ENCODE peak calls at places on chromosomes 7 and 10, in seven cellular contexts. T is mammary epithelial cell, A is foreskin keratinocyte, S is breast epithelium, M is progenitor cell of endocrine pancreas, Y is Calu3, R is spleen. F is an unnamed sample.

GRCh38 chr7:155769701-155770100 is 42.6 kb downstream of the SHH start:
- DNase-seq in A (no peak), M (no peak), S (no peak), R (no peak), T (no peak), Y (no peak), F (no peak)

GRCh38 chr7:137664846-137665245 is 181.9 kb downstream of the DGKI start:
- DNase-seq in R (no peak), A (no peak), S (no peak), Y (no peak), T (no peak), M (no peak), F (no peak)

GRCh38 chr7:114973147-114973546 is 51.3 kb downstream of the MDFIC start:
- DNase-seq in M (no peak), R (no peak), A (peak), S (no peak), T (peak), Y (no peak), F (peak)

GRCh38 chr7:6554848-6555247 is 3.6 kb upstream of the GRID2IP start:
- DNase-seq in A (no peak), S (no peak), Y (no peak), M (no peak), R (no peak), T (no peak), F (no peak)

GRCh38 chr7:27155816-27156507 is 513 bp downstream of the HOXA7 start:
- DNase-seq in S (peak), A (peak), R (peak), M (no peak), Y (no peak), T (peak), F (no peak)

GRCh38 chr7:31492086-31492485 is 21.8 kb upstream of the ITPRID1 start:
- DNase-seq in T (no peak), A (no peak), S (no peak), Y (peak), R (no peak), M (no peak), F (no peak)

GRCh38 chr7:44965937-44966730 is 12.7 kb downstream of the MYO1G start:
- DNase-seq in Y (no peak), A (no peak), M (no peak), R (peak), T (no peak), S (peak), F (no peak)

GRCh38 chr7:138064856-138065357 is 11.4 kb upstream of the AKR1D1 start:
- DNase-seq in T (peak), M (no peak), Y (no peak), A (no peak), S (no peak), R (no peak), F (no peak)

GRCh38 chr7:129785457-129786178 is 167.1 kb downstream of the UBE2H start:
- DNase-seq in S (no peak), R (peak), Y (no peak), A (no peak), M (no peak), T (no peak), F (no peak)

GRCh38 chr7:132162745-132163144 is 413.5 kb downstream of the PLXNA4 start:
- DNase-seq in M (no peak), T (no peak), S (no peak), A (no peak), Y (no peak), R (no peak), F (no peak)

GRCh38 chr7:140540142-140540777 is 61.0 kb upstream of the MKRN1 start:
- DNase-seq in A (no peak), R (peak), S (no peak), T (no peak), M (no peak), Y (peak), F (no peak)

GRCh38 chr7:140533394-140533872 is 54.1 kb upstream of the MKRN1 start:
- DNase-seq in T (no peak), M (no peak), R (no peak), Y (no peak), A (no peak), S (no peak), F (no peak)

GRCh38 chr7:140539466-140539865 is 60.2 kb upstream of the MKRN1 start:
- DNase-seq in T (no peak), A (no peak), Y (no peak), M (no peak), R (peak), S (no peak), F (no peak)

GRCh38 chr7:140537750-140538482 is 58.6 kb upstream of the MKRN1 start:
- DNase-seq in R (no peak), S (no peak), M (no peak), Y (no peak), A (no peak), T (no peak), F (no peak)

GRCh38 chr7:140534743-140535142 is 55.4 kb upstream of the MKRN1 start:
- DNase-seq in A (no peak), M (no peak), R (no peak), S (no peak), Y (no peak), T (no peak), F (no peak)
- TF ChIP-seq CTCF in A (no peak), M (no peak), R (no peak), S (no peak), Y (no peak), T (no peak), F (no peak)

GRCh38 chr10:47165168-47165710 is 134.8 kb upstream of the GDF10 start:
- DNase-seq in M (no peak), T (no peak), S (no peak), Y (no peak), R (peak), A (no peak), F (no peak)
- TF ChIP-seq CTCF in M (no peak), T (no peak), S (no peak), Y (no peak), R (no peak), A (peak), F (no peak)

GRCh38 chr10:95289921-95290421 is 832 bp downstream of the PDLIM1 start:
- DNase-seq in T (no peak), M (no peak), Y (no peak), A (no peak), S (no peak), R (no peak), F (peak)

GRCh38 chr10:95288273-95288672 is 2.5 kb downstream of the PDLIM1 start:
- DNase-seq in T (no peak), M (no peak), S (no peak), A (no peak), Y (no peak), R (no peak), F (no peak)

GRCh38 chr10:95290801-95291633 is at the start of gene PDLIM1:
- DNase-seq in S (peak), T (peak), A (peak), M (peak), Y (peak), R (peak), F (peak)

GRCh38 chr10:95290446-95290800 is 380 bp downstream of the PDLIM1 start:
- DNase-seq in M (no peak), S (no peak), R (peak), A (no peak), Y (no peak), T (no peak), F (no peak)

DNA sequence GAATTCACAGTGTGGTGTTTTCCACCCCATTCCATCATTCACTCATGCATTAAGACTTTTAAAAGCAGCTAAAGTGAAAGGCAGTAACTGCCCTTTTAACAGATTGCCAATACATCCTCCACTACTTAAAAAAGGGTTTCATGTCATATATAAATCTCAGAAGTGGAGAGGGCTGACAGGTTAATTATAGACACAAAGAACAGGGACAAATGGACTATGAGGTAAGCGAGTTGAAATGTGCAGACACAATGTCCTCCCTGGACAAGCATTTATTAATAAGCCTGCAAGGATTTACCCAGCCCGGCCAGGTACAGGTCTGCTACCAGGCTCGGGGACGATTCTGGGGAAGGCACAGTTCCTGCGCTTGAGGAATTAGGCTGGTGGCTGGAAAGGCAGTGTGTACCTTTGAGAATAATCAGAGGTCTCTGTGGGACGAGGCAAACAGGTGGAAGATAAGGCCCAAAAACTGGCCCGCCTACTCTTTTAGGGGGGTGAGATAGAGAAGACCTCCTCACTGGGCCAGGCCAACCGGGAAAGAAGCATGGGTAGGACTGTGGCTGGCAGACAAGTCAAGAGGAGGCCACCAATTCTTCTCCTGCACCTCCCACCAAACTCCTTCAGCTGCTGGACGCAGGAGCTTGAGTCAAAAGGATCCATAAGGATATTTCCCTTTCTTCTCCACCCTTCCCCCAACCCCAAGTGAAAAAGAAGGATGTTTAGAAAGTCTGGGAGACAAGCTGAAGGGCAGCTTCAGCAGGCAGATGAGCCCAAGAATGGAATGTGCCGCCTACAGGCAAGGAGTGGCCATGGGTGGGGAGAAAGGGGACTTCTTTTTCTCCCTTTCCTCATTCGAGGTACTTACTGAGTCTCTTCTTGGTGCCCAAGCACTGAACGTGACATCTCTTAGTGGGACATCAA is 1.5 kb downstream of the PDLIM1 start:
- DNase-seq in T (peak), A (peak), Y (no peak), M (no peak), R (no peak), S (no peak), F (peak)
- TF ChIP-seq CTCF in T (peak), A (peak), Y (no peak), M (peak), R (no peak), S (no peak), F (no peak)

DNA sequence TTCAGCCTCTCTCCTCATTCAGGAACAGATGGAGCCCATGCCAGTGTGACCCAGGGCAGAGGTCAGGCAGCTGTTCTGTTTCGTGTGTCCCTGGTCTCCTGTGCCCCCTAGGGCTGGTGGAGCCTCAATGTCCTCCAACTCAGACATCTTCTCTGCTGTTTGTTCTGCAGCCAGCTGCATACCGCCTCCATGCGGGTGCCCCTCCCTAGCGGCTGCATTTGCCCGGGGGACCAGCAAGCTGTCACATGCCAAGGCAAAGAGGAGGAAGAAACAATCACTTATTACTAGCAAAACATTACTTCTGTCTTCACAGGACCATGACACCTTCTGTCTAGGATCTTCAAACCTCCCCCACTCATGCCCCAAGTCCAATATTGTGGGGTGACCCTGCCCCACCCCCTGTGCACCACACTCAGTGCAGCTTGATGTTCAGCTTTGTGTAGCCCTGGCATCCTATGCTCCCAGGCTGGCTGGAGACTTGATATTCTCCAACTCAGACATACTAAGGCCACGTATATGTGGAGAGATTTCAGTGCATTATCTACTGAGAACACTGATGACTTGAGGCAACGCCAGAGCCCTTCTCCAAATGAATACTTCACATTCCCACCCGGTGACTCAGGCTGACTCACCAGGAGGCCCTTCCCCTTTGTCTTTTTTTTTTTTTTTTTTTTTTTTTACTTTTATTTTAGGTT is 188.9 kb downstream of the SKIDA1 start:
- DNase-seq in R (no peak), T (peak), S (no peak), A (peak), M (no peak), Y (peak), F (peak)
- TF ChIP-seq CTCF in R (no peak), T (peak), S (no peak), A (peak), M (no peak), Y (peak), F (peak)

GRCh38 chr7:146116452-146117219 is at the start of gene CNTNAP2:
- DNase-seq in M (peak), T (no peak), R (peak), A (peak), S (no peak), Y (no peak), F (no peak)

GRCh38 chr7:146119016-146119415 is 2.4 kb downstream of the CNTNAP2 start:
- DNase-seq in T (no peak), R (no peak), A (no peak), M (no peak), S (no peak), Y (no peak), F (no peak)

GRCh38 chr7:146112755-146113154 is 3.8 kb upstream of the CNTNAP2 start:
- DNase-seq in Y (no peak), R (no peak), A (no peak), T (no peak), S (no peak), M (no peak), F (no peak)

GRCh38 chr7:146115665-146116451 is 743 bp upstream of the CNTNAP2 start:
- DNase-seq in M (peak), A (peak), S (no peak), T (peak), R (peak), Y (no peak), F (no peak)
- TF ChIP-seq CTCF in M (peak), A (no peak), S (no peak), T (no peak), R (no peak), Y (no peak), F (no peak)

GRCh38 chr7:1377111-1377909 is 82.0 kb downstream of the MICALL2 start:
- DNase-seq in S (no peak), T (no peak), M (no peak), Y (peak), R (no peak), A (no peak), F (no peak)
- TF ChIP-seq CTCF in S (no peak), T (no peak), M (no peak), Y (no peak), R (no peak), A (no peak), F (peak)

DNA sequence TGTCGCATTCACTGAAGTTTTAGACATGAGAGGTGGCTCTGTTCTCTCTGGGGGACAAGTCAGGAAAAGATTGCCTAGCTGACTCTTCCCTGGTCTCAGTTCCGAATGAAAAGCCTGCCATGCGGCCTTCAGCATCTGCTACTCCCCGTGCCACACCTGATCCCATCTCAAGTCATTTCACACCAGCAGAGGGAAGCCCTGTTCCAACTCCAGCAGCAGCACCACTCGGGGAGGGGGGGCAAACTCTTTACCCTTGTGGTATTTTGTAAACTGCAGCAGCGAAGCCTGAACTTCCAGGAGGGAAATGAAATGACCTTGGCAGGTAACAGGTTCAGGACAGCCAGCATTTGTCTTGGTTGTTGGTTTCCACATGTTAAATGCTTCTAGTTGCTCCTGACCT is 13.8 kb downstream of the LRRC4 start:
- DNase-seq in S (no peak), R (no peak), M (no peak), Y (peak), A (no peak), T (no peak), F (no peak)
- TF ChIP-seq CTCF in S (no peak), R (no peak), M (no peak), Y (no peak), A (no peak), T (peak), F (no peak)